ENCODE peak calls at places on chromosomes 6 and 20, in four cellular contexts. E is WTC11; K is ureter; C is CD4-positive, alpha-beta memory T cell. W is an unnamed sample.
A peak's percentile ranks its signal among the peaks of the same experiment; 100 is the strongest.

GRCh38 chr6:117505337-117505736 is 22.9 kb downstream of the DCBLD1 start:
- DNase-seq in E (no peak), K (no peak), C (no peak), W (no peak)

GRCh38 chr6:10591411-10592160 is 70.4 kb downstream of the GCNT2 start:
- DNase-seq in E (no peak), K (no peak), C (no peak), W (no peak)

GRCh38 chr6:6916598-6916997 is 191.2 kb upstream of the RREB1 start:
- DNase-seq in E (no peak), K (no peak), C (no peak), W (no peak)

GRCh38 chr6:3566812-3567211 is 110.0 kb upstream of the SLC22A23 start:
- DNase-seq in E (no peak), K (no peak), C (no peak), W (no peak)

GRCh38 chr20:33828912-33829560 is 17.9 kb downstream of the CHMP4B start:
- DNase-seq in E (no peak), K (no peak), C (no peak), W (no peak)

GRCh38 chr6:135062735-135063134 is 8.1 kb upstream of the HBS1L start:
- DNase-seq in E (no peak), K (no peak), C (no peak), W (no peak)

GRCh38 chr20:35610833-35611427 is 4.7 kb upstream of the SPAG4 start:
- DNase-seq in E (no peak), K (no peak), C (no peak), W (no peak)

GRCh38 chr20:48467622-48468021 is 360.2 kb downstream of the PREX1 start:
- DNase-seq in E (peak; percentile 32), K (no peak), C (peak; percentile 17), W (no peak)

GRCh38 chr6:113067612-113068262 is 720.6 kb downstream of the RFPL4B start:
- DNase-seq in E (no peak), K (no peak), C (no peak), W (no peak)

W was measured in SK-N-SH.